ENCODE peak calls at places on chromosomes 4 and X, in seven cellular contexts. Q, Z, K, J, C, B and U are unnamed samples.

GRCh38 chr4:110196206-110196870 is 2.1 kb downstream of the ELOVL6 start:
- DNase-seq in B (no peak), Q (no peak), K (peak; percentile 34), Z (no peak), C (peak; percentile 54), J (peak; percentile 56), U (peak; percentile 57)

GRCh38 chr4:120299631-120300030 is 233.0 kb upstream of the MAD2L1 start:
- DNase-seq in B (no peak), Z (no peak), J (no peak), K (no peak), Q (no peak), C (no peak), U (no peak)

GRCh38 chr4:2251073-2251794 is 9.3 kb upstream of the HAUS3 start:
- DNase-seq in B (no peak), J (no peak), Q (no peak), K (no peak), C (peak; percentile 24), Z (no peak), U (peak; percentile 14)

GRCh38 chr4:53744446-53745160 is 153.3 kb upstream of the LNX1 start:
- DNase-seq in Z (no peak), J (no peak), Q (no peak), C (no peak), K (no peak), B (no peak), U (no peak)

GRCh38 chr4:151238477-151238876 is 38.5 kb upstream of the PRSS48 start:
- DNase-seq in Q (no peak), C (no peak), B (peak; percentile 3), Z (no peak), J (no peak), K (no peak), U (no peak)

GRCh38 chrX:107000013-107000515 is at the start of gene MORC4:
- DNase-seq in K (peak; percentile 80), B (peak; percentile 78), Q (peak; percentile 2), C (peak; percentile 83), Z (peak; percentile 81), J (peak; percentile 68), U (peak; percentile 42)

GRCh38 chr4:74109116-74109791 is 10.3 kb upstream of the CXCL2 start:
- DNase-seq in B (peak; percentile 98), Q (no peak), Z (peak; percentile 93), K (no peak), C (peak; percentile 54), J (no peak), U (no peak)

GRCh38 chr4:128347175-128347868 is 59.7 kb upstream of the PGRMC2 start:
- DNase-seq in Q (no peak), K (no peak), B (no peak), J (no peak), Z (no peak), C (no peak), U (no peak)

GRCh38 chr4:150173420-150173819 is 95.2 kb downstream of the DCLK2 start:
- DNase-seq in Q (no peak), B (peak; percentile 67), C (no peak), Z (no peak), J (no peak), K (no peak), U (no peak)

GRCh38 chr4:100981447-100982204 is 365.7 kb downstream of the PPP3CA start:
- DNase-seq in J (no peak), K (no peak), C (no peak), Z (no peak), Q (no peak), B (peak; percentile 81), U (no peak)

GRCh38 chr4:47567511-47567910 is 82.4 kb downstream of the ATP10D start:
- DNase-seq in J (no peak), K (no peak), B (no peak), Z (no peak), Q (no peak), C (no peak), U (no peak)

GRCh38 chrX:143319526-143319925 is 197.7 kb downstream of the SPANXN3 start:
- DNase-seq in Q (no peak), B (no peak), J (no peak), C (no peak), Z (no peak), K (no peak), U (no peak)

GRCh38 chr4:118957683-118958082 is 69.0 kb downstream of the SYNPO2 start:
- DNase-seq in J (no peak), Q (no peak), K (no peak), Z (no peak), B (peak; percentile 67), C (peak; percentile 76), U (no peak)

GRCh38 chr4:83961575-83961974 is 425.7 kb downstream of the GPAT3 start:
- DNase-seq in Q (no peak), C (no peak), B (peak; percentile 10), J (no peak), K (peak; percentile 15), Z (peak; percentile 31), U (no peak)

GRCh38 chr4:1795304-1796195 is 2.5 kb downstream of the FGFR3 start:
- DNase-seq in K (no peak), C (no peak), B (no peak), Q (no peak), Z (no peak), J (peak; percentile 42), U (no peak)

GRCh38 chr4:145315828-145316227 is 135.4 kb upstream of the OTUD4 start:
- DNase-seq in Q (no peak), B (peak; percentile 68), K (no peak), C (no peak), Z (no peak), J (no peak), U (no peak)

GRCh38 chrX:134236690-134237362 is at the start of gene CCDC160:
- DNase-seq in Q (no peak), J (peak; percentile 64), B (peak; percentile 9), Z (peak; percentile 8), K (peak; percentile 52), C (peak; percentile 30), U (peak; percentile 14)

GRCh38 chrX:76821276-76821675 is 393.8 kb downstream of the MAGEE1 start:
- DNase-seq in C (no peak), B (no peak), K (no peak), Z (no peak), J (no peak), Q (no peak), U (no peak)

GRCh38 chr4:109378511-109378910 is 55.1 kb upstream of the SEC24B start:
- DNase-seq in J (no peak), Z (no peak), B (no peak), C (no peak), Q (no peak), K (no peak), U (no peak)

GRCh38 chrX:152871260-152871659 is 26.6 kb upstream of the ZNF185 start:
- DNase-seq in Z (no peak), C (no peak), B (no peak), Q (no peak), J (no peak), K (no peak), U (no peak)

GRCh38 chrX:148385471-148385870 is 114.9 kb upstream of the AFF2 start:
- DNase-seq in K (no peak), Z (no peak), B (no peak), C (no peak), Q (no peak), J (no peak), U (no peak)

GRCh38 chr4:127759893-127760292 is 22.2 kb upstream of the HSPA4L start:
- DNase-seq in C (no peak), Q (no peak), Z (no peak), K (no peak), B (no peak), J (no peak), U (no peak)

GRCh38 chr4:106967892-106968291 is 68.2 kb downstream of the DKK2 start:
- DNase-seq in K (no peak), C (no peak), Z (no peak), B (no peak), Q (no peak), J (no peak), U (no peak)

GRCh38 chr4:140305053-140305452 is 68.4 kb upstream of the SCOC start:
- DNase-seq in K (no peak), Z (no peak), J (no peak), Q (no peak), B (peak; percentile 8), C (no peak), U (no peak)

GRCh38 chr4:22491939-22492338 is 23.9 kb downstream of the ADGRA3 start:
- DNase-seq in Q (no peak), B (no peak), Z (no peak), C (no peak), K (no peak), J (no peak), U (no peak)

DNA sequence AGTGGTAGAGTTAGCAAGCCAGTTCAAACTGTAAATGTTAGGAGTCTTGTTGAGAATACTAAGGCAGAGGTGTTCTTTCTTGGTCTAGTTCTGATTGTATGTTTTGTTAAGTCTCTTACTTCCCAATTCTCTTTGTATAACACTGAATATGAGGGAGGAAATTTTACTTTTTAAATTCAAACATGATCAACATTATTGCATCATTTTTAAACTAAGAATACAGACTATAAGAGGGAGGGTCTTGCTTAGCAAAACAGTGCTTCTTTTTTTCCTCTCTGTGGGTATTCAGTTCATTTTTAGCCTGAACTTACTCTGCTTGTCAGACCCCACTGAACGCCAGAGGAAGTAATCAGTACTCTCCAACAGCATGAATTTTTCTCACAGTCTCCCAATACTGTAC is 198.0 kb downstream of the GABRG1 start:
- DNase-seq in B (no peak), J (no peak), K (no peak), C (no peak), Z (no peak), Q (no peak), U (no peak)
- TF ChIP-seq CTCF in B (no peak), J (no peak), K (no peak), C (no peak), Z (no peak), Q (no peak), U (no peak)

DNA sequence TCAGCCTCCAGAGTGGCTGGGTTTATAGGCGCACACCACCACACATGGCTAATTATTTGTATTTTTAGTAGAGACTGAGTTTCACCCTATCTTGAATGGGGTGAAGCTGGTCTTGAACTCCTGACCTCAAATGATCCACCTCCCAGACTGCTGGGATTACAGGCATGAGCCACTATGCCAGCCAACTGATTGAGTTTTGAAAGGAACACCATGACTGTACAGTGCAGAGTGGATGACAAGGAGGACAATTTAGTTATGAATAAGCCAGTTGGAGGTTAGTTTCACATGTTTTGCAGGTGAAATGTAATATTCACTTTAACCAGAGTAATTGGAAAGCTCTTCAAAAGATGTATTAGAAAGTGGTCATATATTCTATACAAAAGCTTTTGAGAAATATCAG is 60.8 kb downstream of the PCDH18 start:
- DNase-seq in K (no peak), Z (no peak), C (no peak), J (no peak), B (no peak), Q (no peak), U (no peak)
- TF ChIP-seq CTCF in K (no peak), Z (no peak), C (no peak), J (no peak), B (no peak), Q (no peak), U (no peak)

GRCh38 chrX:154013001-154013421 is 6.7 kb downstream of the IRAK1 start:
- DNase-seq in Z (no peak), J (no peak), Q (no peak), B (no peak), K (no peak), C (no peak), U (no peak)
- TF ChIP-seq CTCF in Z (no peak), J (no peak), Q (no peak), B (no peak), K (no peak), C (no peak), U (no peak)

DNA sequence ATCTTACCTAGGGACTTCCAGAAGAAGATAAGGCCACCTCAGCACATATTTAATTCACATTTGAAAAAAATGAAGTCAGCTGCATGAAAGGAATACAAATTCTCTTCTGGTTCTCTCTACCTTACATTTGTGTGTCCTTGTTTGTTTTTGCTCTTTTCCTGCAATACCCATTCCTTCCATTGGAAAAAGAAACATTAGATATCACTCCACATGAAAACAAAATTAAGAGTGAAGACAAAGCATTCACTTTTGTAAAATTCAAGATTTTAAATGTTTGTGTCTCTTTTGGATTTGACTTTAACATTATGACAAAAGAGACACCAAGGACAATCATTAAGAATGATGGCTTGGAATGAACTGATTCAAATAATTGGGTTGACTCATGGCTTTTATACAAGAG is 1351.8 kb downstream of the FSTL5 start:
- DNase-seq in C (no peak), Q (no peak), Z (no peak), K (no peak), B (no peak), J (no peak), U (no peak)
- TF ChIP-seq CTCF in C (no peak), Q (no peak), Z (no peak), K (no peak), B (no peak), J (peak; percentile 31), U (no peak)